ENCODE peak calls at places on chromosomes 1 and 21, in seven cellular contexts. L is neural progenitor cell; U is ascending aorta; J is left ventricle myocardium inferior; D is endodermal cell; A is CD4-positive, alpha-beta T cell; M is prostate gland. Y is an unnamed sample.

GRCh38 chr21:42563261-42564045 is 49.8 kb downstream of the SLC37A1 start:
- DNase-seq in L (no peak), U (peak; percentile 38), J (no peak), D (peak; percentile 21), A (no peak), M (no peak), Y (peak; percentile 10)

GRCh38 chr1:63773815-63774616 is at the start of gene ROR1:
- DNase-seq in L (peak; percentile 94), U (peak; percentile 95), J (peak; percentile 89), D (peak; percentile 97), A (no peak), M (peak; percentile 82), Y (peak; percentile 87)

GRCh38 chr1:33636209-33636608 is 163.8 kb downstream of the ZSCAN20 start:
- DNase-seq in L (no peak), U (peak; percentile 38), J (no peak), D (no peak), A (no peak), M (no peak), Y (no peak)

GRCh38 chr1:22418852-22419480 is 32.7 kb upstream of the ZBTB40 start:
- DNase-seq in L (no peak), U (no peak), J (no peak), D (no peak), A (no peak), M (no peak), Y (no peak)

GRCh38 chr1:48217861-48218260 is 4.7 kb upstream of the SLC5A9 start:
- DNase-seq in L (no peak), U (no peak), J (no peak), D (no peak), A (no peak), M (no peak), Y (no peak)

GRCh38 chr1:157114183-157115121 is 14.8 kb upstream of the ETV3L start:
- DNase-seq in L (no peak), U (peak; percentile 42), J (no peak), D (peak; percentile 48), A (no peak), M (no peak), Y (no peak)

GRCh38 chr21:25283720-25284119 is 323.6 kb downstream of the MRPL39 start:
- DNase-seq in L (peak; percentile 63), U (no peak), J (no peak), D (peak; percentile 49), A (no peak), M (no peak), Y (no peak)

GRCh38 chr21:26135520-26135919 is 35.0 kb downstream of the APP start:
- DNase-seq in L (no peak), U (no peak), J (no peak), D (no peak), A (no peak), M (no peak), Y (no peak)

GRCh38 chr21:22536511-22536910 is 1538.3 kb downstream of the NCAM2 start:
- DNase-seq in L (no peak), U (no peak), J (no peak), D (no peak), A (no peak), M (no peak), Y (no peak)

GRCh38 chr1:43056981-43057391 is 98.3 kb upstream of the SLC2A1 start:
- DNase-seq in L (no peak), U (no peak), J (no peak), D (no peak), A (no peak), M (no peak), Y (no peak)

GRCh38 chr21:40667964-40668363 is 179.0 kb downstream of the DSCAM start:
- DNase-seq in L (no peak), U (no peak), J (no peak), D (no peak), A (no peak), M (no peak), Y (no peak)

GRCh38 chr1:9589144-9589718 is 520 bp downstream of the TMEM201 start:
- DNase-seq in L (peak; percentile 67), U (peak; percentile 72), J (no peak), D (peak; percentile 73), A (peak; percentile 18), M (no peak), Y (peak; percentile 84)

GRCh38 chr21:35400233-35400939 is 351.3 kb upstream of the RUNX1 start:
- DNase-seq in L (peak; percentile 36), U (no peak), J (no peak), D (peak; percentile 57), A (peak; percentile 5), M (peak; percentile 57), Y (no peak)
- TF ChIP-seq CTCF in L (peak; percentile 56), U (no peak), J (peak; percentile 59), D (peak; percentile 78), A (peak; percentile 75), M (peak; percentile 71), Y (peak; percentile 16)

DNA sequence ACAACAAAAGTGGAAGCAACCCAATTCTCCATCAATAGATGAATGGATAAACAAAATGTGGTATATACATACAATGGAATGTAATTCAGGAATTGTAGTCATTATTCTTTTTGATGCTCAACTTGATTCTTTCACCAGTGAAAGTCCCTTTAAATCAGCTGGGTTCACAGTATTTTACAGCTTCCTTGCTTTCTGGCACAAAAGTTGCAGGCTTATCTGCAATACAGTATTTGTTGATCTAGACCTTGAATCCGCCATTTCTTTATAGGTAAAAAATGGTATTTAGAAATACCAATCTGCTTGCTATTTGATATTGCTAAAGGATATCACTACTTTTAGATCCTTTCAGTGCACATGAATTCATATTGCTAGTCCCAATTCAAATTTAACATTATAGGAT is 44.7 kb upstream of the ERO1B start:
- DNase-seq in L (no peak), U (no peak), J (no peak), D (no peak), A (no peak), M (no peak), Y (no peak)
- TF ChIP-seq CTCF in L (no peak), U (no peak), J (no peak), D (no peak), A (no peak), M (no peak), Y (no peak)

GRCh38 chr1:147515046-147515869 is 26.0 kb upstream of the BCL9 start:
- DNase-seq in L (no peak), U (no peak), J (no peak), D (peak; percentile 55), A (no peak), M (peak; percentile 77), Y (no peak)
- TF ChIP-seq CTCF in L (peak; percentile 27), U (no peak), J (peak; percentile 52), D (peak; percentile 63), A (peak; percentile 67), M (peak; percentile 50), Y (no peak)

GRCh38 chr21:35882791-35883240 is 177.5 kb downstream of the SETD4 start:
- DNase-seq in L (no peak), U (no peak), J (no peak), D (no peak), A (no peak), M (no peak), Y (no peak)

GRCh38 chr21:35886887-35887286 is 173.4 kb downstream of the SETD4 start:
- DNase-seq in L (no peak), U (no peak), J (no peak), D (no peak), A (no peak), M (no peak), Y (no peak)

DNA sequence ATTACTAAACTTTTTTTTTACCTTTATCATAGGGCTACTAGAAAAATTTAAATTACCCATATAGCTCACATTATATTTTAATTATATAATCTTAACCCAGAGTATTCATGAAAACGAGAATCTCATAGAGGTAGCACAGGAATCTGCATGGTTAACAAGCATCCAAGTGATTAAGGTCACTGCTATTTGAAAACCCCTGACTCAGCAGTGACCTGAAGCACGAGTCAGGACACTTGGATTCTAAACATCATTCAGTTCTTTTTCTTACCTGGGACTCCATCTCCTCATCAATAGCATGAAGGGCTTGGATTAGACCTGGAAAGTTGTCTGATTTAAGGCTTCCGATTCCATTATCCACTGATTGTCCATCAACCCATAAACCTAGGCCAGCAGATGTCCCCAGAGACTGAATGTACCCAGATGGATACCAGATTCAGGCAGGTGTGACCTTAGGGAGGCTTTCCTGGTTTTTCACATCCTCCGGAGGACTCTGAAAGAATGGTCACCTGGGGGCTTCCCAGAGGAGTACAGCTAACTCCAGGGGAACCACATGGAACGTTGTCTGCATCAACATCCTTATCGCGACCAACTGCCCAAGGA is 174.3 kb downstream of the SETD4 start:
- DNase-seq in L (no peak), U (no peak), J (no peak), D (no peak), A (no peak), M (no peak), Y (no peak)
- TF ChIP-seq CTCF in L (no peak), U (no peak), J (peak; percentile 28), D (peak; percentile 42), A (no peak), M (no peak), Y (no peak)

DNA sequence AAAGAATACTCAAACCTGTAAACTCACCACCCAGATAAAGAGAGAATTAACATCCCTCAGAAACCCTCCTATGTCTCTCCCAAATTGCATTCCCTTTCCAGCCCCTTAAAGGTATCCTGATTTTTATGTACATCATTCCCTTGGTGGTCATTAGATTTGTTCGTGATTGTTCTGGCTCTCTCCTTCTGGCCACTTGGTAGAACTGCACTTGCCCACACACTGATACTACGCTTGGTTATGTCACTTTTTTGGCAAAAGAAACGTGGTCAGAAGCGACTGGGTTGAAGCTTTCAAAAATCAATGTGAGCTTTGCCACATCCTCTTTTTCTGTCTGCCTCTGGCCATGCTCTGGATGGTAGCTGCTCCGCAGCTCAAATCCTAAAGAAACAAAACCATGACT is 76.3 kb downstream of the KRTAP19-8 start:
- DNase-seq in L (peak; percentile 15), U (no peak), J (no peak), D (peak; percentile 52), A (no peak), M (no peak), Y (no peak)
- TF ChIP-seq CTCF in L (peak; percentile 50), U (no peak), J (no peak), D (peak; percentile 72), A (no peak), M (no peak), Y (no peak)